ENCODE peak calls at places on chromosomes 16 and 17, in seven cellular contexts. One of them, this sample, is unnamed.

GRCh38 chr16:24149102-24149501 is 107.0 kb upstream of the CACNG3 start:
- DNase-seq in CD4-positive, alpha-beta T cell: no peak
- DNase-seq in PC-3: no peak
- DNase-seq in D341Med: no peak
- DNase-seq in GM23338: no peak
- DNase-seq in stimulated activated CD4-positive, alpha-beta T cell treated with anti-CD3 and anti-CD28 coated beads, Interleukin-2, amount 100 ng/mL, for 48 hours: no peak
- DNase-seq in aorta: no peak
- DNase-seq in this sample: no peak

GRCh38 chr17:18017958-18018357 is 21.0 kb downstream of the ATPAF2 start:
- DNase-seq in CD4-positive, alpha-beta T cell: no peak
- DNase-seq in PC-3: no peak
- DNase-seq in D341Med: no peak
- DNase-seq in GM23338: no peak
- DNase-seq in stimulated activated CD4-positive, alpha-beta T cell treated with anti-CD3 and anti-CD28 coated beads, Interleukin-2, amount 100 ng/mL, for 48 hours: no peak
- DNase-seq in aorta: no peak
- DNase-seq in this sample: no peak

GRCh38 chr16:70572926-70573270 is 49.3 kb downstream of the SF3B3 start:
- DNase-seq in CD4-positive, alpha-beta T cell: no peak
- DNase-seq in PC-3: no peak
- DNase-seq in D341Med: no peak
- DNase-seq in GM23338: no peak
- DNase-seq in stimulated activated CD4-positive, alpha-beta T cell treated with anti-CD3 and anti-CD28 coated beads, Interleukin-2, amount 100 ng/mL, for 48 hours: no peak
- DNase-seq in aorta: no peak
- DNase-seq in this sample: no peak

GRCh38 chr17:40284085-40284713 is 3.5 kb upstream of the CDC6 start:
- DNase-seq in CD4-positive, alpha-beta T cell: no peak
- DNase-seq in PC-3: peak; percentile 90
- DNase-seq in D341Med: no peak
- DNase-seq in GM23338: no peak
- DNase-seq in stimulated activated CD4-positive, alpha-beta T cell treated with anti-CD3 and anti-CD28 coated beads, Interleukin-2, amount 100 ng/mL, for 48 hours: no peak
- DNase-seq in aorta: no peak
- DNase-seq in this sample: peak; percentile 17

GRCh38 chr17:40566027-40566426 is 755 bp upstream of the CCR7 start:
- DNase-seq in CD4-positive, alpha-beta T cell: no peak
- DNase-seq in PC-3: no peak
- DNase-seq in D341Med: peak; percentile 3
- DNase-seq in GM23338: no peak
- DNase-seq in stimulated activated CD4-positive, alpha-beta T cell treated with anti-CD3 and anti-CD28 coated beads, Interleukin-2, amount 100 ng/mL, for 48 hours: no peak
- DNase-seq in aorta: no peak
- DNase-seq in this sample: no peak

GRCh38 chr16:70746708-70747424 is 54.1 kb downstream of the VAC14 start:
- DNase-seq in CD4-positive, alpha-beta T cell: no peak
- DNase-seq in PC-3: peak; percentile 94
- DNase-seq in D341Med: no peak
- DNase-seq in GM23338: no peak
- DNase-seq in stimulated activated CD4-positive, alpha-beta T cell treated with anti-CD3 and anti-CD28 coated beads, Interleukin-2, amount 100 ng/mL, for 48 hours: no peak
- DNase-seq in aorta: peak; percentile 81
- DNase-seq in this sample: peak; percentile 43

GRCh38 chr17:50056961-50057330 is 1.0 kb downstream of the ITGA3 start:
- DNase-seq in CD4-positive, alpha-beta T cell: no peak
- DNase-seq in PC-3: peak; percentile 52
- DNase-seq in D341Med: no peak
- DNase-seq in GM23338: peak; percentile 49
- DNase-seq in stimulated activated CD4-positive, alpha-beta T cell treated with anti-CD3 and anti-CD28 coated beads, Interleukin-2, amount 100 ng/mL, for 48 hours: no peak
- DNase-seq in aorta: peak; percentile 57
- DNase-seq in this sample: no peak

GRCh38 chr16:80894091-80894490 is 89.7 kb upstream of the CDYL2 start:
- DNase-seq in CD4-positive, alpha-beta T cell: no peak
- DNase-seq in PC-3: no peak
- DNase-seq in D341Med: no peak
- DNase-seq in GM23338: no peak
- DNase-seq in stimulated activated CD4-positive, alpha-beta T cell treated with anti-CD3 and anti-CD28 coated beads, Interleukin-2, amount 100 ng/mL, for 48 hours: no peak
- DNase-seq in aorta: no peak
- DNase-seq in this sample: no peak

GRCh38 chr16:13992976-13993375 is 73.0 kb downstream of the ERCC4 start:
- DNase-seq in CD4-positive, alpha-beta T cell: no peak
- DNase-seq in PC-3: no peak
- DNase-seq in D341Med: no peak
- DNase-seq in GM23338: no peak
- DNase-seq in stimulated activated CD4-positive, alpha-beta T cell treated with anti-CD3 and anti-CD28 coated beads, Interleukin-2, amount 100 ng/mL, for 48 hours: no peak
- DNase-seq in aorta: peak; percentile 23
- DNase-seq in this sample: no peak

GRCh38 chr17:80529104-80529903 is 15.3 kb upstream of the RPTOR start:
- DNase-seq in CD4-positive, alpha-beta T cell: no peak
- DNase-seq in PC-3: no peak
- DNase-seq in D341Med: no peak
- DNase-seq in GM23338: no peak
- DNase-seq in stimulated activated CD4-positive, alpha-beta T cell treated with anti-CD3 and anti-CD28 coated beads, Interleukin-2, amount 100 ng/mL, for 48 hours: no peak
- DNase-seq in aorta: no peak
- DNase-seq in this sample: no peak

GRCh38 chr17:56167491-56167890 is 14.2 kb downstream of the ANKFN1 start:
- DNase-seq in CD4-positive, alpha-beta T cell: no peak
- DNase-seq in PC-3: no peak
- DNase-seq in D341Med: no peak
- DNase-seq in GM23338: peak; percentile 27
- DNase-seq in stimulated activated CD4-positive, alpha-beta T cell treated with anti-CD3 and anti-CD28 coated beads, Interleukin-2, amount 100 ng/mL, for 48 hours: no peak
- DNase-seq in aorta: no peak
- DNase-seq in this sample: no peak

GRCh38 chr17:74924250-74924948 is at the start of gene OTOP2:
- DNase-seq in CD4-positive, alpha-beta T cell: no peak
- DNase-seq in PC-3: no peak
- DNase-seq in D341Med: peak; percentile 69
- DNase-seq in GM23338: peak; percentile 61
- DNase-seq in stimulated activated CD4-positive, alpha-beta T cell treated with anti-CD3 and anti-CD28 coated beads, Interleukin-2, amount 100 ng/mL, for 48 hours: no peak
- DNase-seq in aorta: peak; percentile 81
- DNase-seq in this sample: peak; percentile 51

GRCh38 chr16:22071352-22071923 is 20.9 kb upstream of the VWA3A start:
- DNase-seq in CD4-positive, alpha-beta T cell: no peak
- DNase-seq in PC-3: no peak
- DNase-seq in D341Med: no peak
- DNase-seq in GM23338: peak; percentile 28
- DNase-seq in stimulated activated CD4-positive, alpha-beta T cell treated with anti-CD3 and anti-CD28 coated beads, Interleukin-2, amount 100 ng/mL, for 48 hours: no peak
- DNase-seq in aorta: no peak
- DNase-seq in this sample: no peak

GRCh38 chr17:31724026-31724425 is 135.0 kb downstream of the COPRS start:
- DNase-seq in CD4-positive, alpha-beta T cell: no peak
- DNase-seq in PC-3: no peak
- DNase-seq in D341Med: no peak
- DNase-seq in GM23338: no peak
- DNase-seq in stimulated activated CD4-positive, alpha-beta T cell treated with anti-CD3 and anti-CD28 coated beads, Interleukin-2, amount 100 ng/mL, for 48 hours: no peak
- DNase-seq in aorta: no peak
- DNase-seq in this sample: no peak

GRCh38 chr16:4477966-4478365 is 1.8 kb downstream of the HMOX2 start:
- DNase-seq in CD4-positive, alpha-beta T cell: no peak
- DNase-seq in PC-3: peak; percentile 46
- DNase-seq in D341Med: no peak
- DNase-seq in GM23338: peak; percentile 64
- DNase-seq in stimulated activated CD4-positive, alpha-beta T cell treated with anti-CD3 and anti-CD28 coated beads, Interleukin-2, amount 100 ng/mL, for 48 hours: no peak
- DNase-seq in aorta: no peak
- DNase-seq in this sample: no peak

GRCh38 chr17:29585080-29585751 is 4.2 kb downstream of the GIT1 start:
- DNase-seq in CD4-positive, alpha-beta T cell: no peak
- DNase-seq in PC-3: no peak
- DNase-seq in D341Med: no peak
- DNase-seq in GM23338: peak; percentile 41
- DNase-seq in stimulated activated CD4-positive, alpha-beta T cell treated with anti-CD3 and anti-CD28 coated beads, Interleukin-2, amount 100 ng/mL, for 48 hours: no peak
- DNase-seq in aorta: no peak
- DNase-seq in this sample: no peak

GRCh38 chr17:49914096-49914490 is 54.9 kb upstream of the DLX4 start:
- DNase-seq in CD4-positive, alpha-beta T cell: no peak
- DNase-seq in PC-3: no peak
- DNase-seq in D341Med: peak; percentile 84
- DNase-seq in GM23338: no peak
- DNase-seq in stimulated activated CD4-positive, alpha-beta T cell treated with anti-CD3 and anti-CD28 coated beads, Interleukin-2, amount 100 ng/mL, for 48 hours: no peak
- DNase-seq in aorta: no peak
- DNase-seq in this sample: no peak

GRCh38 chr16:69064789-69065313 is 40.6 kb upstream of the HAS3 start:
- DNase-seq in CD4-positive, alpha-beta T cell: no peak
- DNase-seq in PC-3: no peak
- DNase-seq in D341Med: no peak
- DNase-seq in GM23338: peak; percentile 34
- DNase-seq in stimulated activated CD4-positive, alpha-beta T cell treated with anti-CD3 and anti-CD28 coated beads, Interleukin-2, amount 100 ng/mL, for 48 hours: no peak
- DNase-seq in aorta: no peak
- DNase-seq in this sample: no peak

GRCh38 chr17:42548993-42549755 is 3.5 kb upstream of the HSD17B1 start:
- DNase-seq in CD4-positive, alpha-beta T cell: no peak
- DNase-seq in PC-3: no peak
- DNase-seq in D341Med: no peak
- DNase-seq in GM23338: no peak
- DNase-seq in stimulated activated CD4-positive, alpha-beta T cell treated with anti-CD3 and anti-CD28 coated beads, Interleukin-2, amount 100 ng/mL, for 48 hours: no peak
- DNase-seq in aorta: no peak
- DNase-seq in this sample: no peak

GRCh38 chr16:48126801-48127644 is 28.8 kb downstream of the ABCC12 start:
- DNase-seq in CD4-positive, alpha-beta T cell: no peak
- DNase-seq in PC-3: peak; percentile 92
- DNase-seq in D341Med: no peak
- DNase-seq in GM23338: no peak
- DNase-seq in stimulated activated CD4-positive, alpha-beta T cell treated with anti-CD3 and anti-CD28 coated beads, Interleukin-2, amount 100 ng/mL, for 48 hours: no peak
- DNase-seq in aorta: peak; percentile 52
- DNase-seq in this sample: no peak

GRCh38 chr17:49443862-49444261 is 29.2 kb upstream of the PHB1 start:
- DNase-seq in CD4-positive, alpha-beta T cell: no peak
- DNase-seq in PC-3: no peak
- DNase-seq in D341Med: no peak
- DNase-seq in GM23338: no peak
- DNase-seq in stimulated activated CD4-positive, alpha-beta T cell treated with anti-CD3 and anti-CD28 coated beads, Interleukin-2, amount 100 ng/mL, for 48 hours: no peak
- DNase-seq in aorta: no peak
- DNase-seq in this sample: no peak

GRCh38 chr17:67477687-67478086 is 100.6 kb downstream of the PITPNC1 start:
- DNase-seq in CD4-positive, alpha-beta T cell: peak; percentile 34
- DNase-seq in PC-3: peak; percentile 88
- DNase-seq in D341Med: no peak
- DNase-seq in GM23338: no peak
- DNase-seq in stimulated activated CD4-positive, alpha-beta T cell treated with anti-CD3 and anti-CD28 coated beads, Interleukin-2, amount 100 ng/mL, for 48 hours: peak; percentile 47
- DNase-seq in aorta: no peak
- DNase-seq in this sample: no peak

GRCh38 chr16:50744911-50745310 is 3.0 kb downstream of the CYLD start:
- DNase-seq in CD4-positive, alpha-beta T cell: no peak
- DNase-seq in PC-3: peak; percentile 32
- DNase-seq in D341Med: no peak
- DNase-seq in GM23338: no peak
- DNase-seq in stimulated activated CD4-positive, alpha-beta T cell treated with anti-CD3 and anti-CD28 coated beads, Interleukin-2, amount 100 ng/mL, for 48 hours: no peak
- DNase-seq in aorta: no peak
- DNase-seq in this sample: no peak

GRCh38 chr16:31474173-31474714 is 2.3 kb downstream of the TGFB1I1 start:
- DNase-seq in CD4-positive, alpha-beta T cell: no peak
- DNase-seq in PC-3: no peak
- DNase-seq in D341Med: no peak
- DNase-seq in GM23338: no peak
- DNase-seq in stimulated activated CD4-positive, alpha-beta T cell treated with anti-CD3 and anti-CD28 coated beads, Interleukin-2, amount 100 ng/mL, for 48 hours: no peak
- DNase-seq in aorta: peak; percentile 75
- DNase-seq in this sample: no peak

GRCh38 chr17:41754066-41754465 is 19.6 kb upstream of the HAP1 start:
- DNase-seq in CD4-positive, alpha-beta T cell: no peak
- DNase-seq in PC-3: no peak
- DNase-seq in D341Med: no peak
- DNase-seq in GM23338: no peak
- DNase-seq in stimulated activated CD4-positive, alpha-beta T cell treated with anti-CD3 and anti-CD28 coated beads, Interleukin-2, amount 100 ng/mL, for 48 hours: no peak
- DNase-seq in aorta: no peak
- DNase-seq in this sample: no peak

GRCh38 chr16:49862694-49863093 is 6.8 kb upstream of the ZNF423 start:
- DNase-seq in CD4-positive, alpha-beta T cell: no peak
- DNase-seq in PC-3: no peak
- DNase-seq in D341Med: no peak
- DNase-seq in GM23338: no peak
- DNase-seq in stimulated activated CD4-positive, alpha-beta T cell treated with anti-CD3 and anti-CD28 coated beads, Interleukin-2, amount 100 ng/mL, for 48 hours: no peak
- DNase-seq in aorta: no peak
- DNase-seq in this sample: no peak